ENCODE peak calls at places on chromosomes 6 and 20, in seven cellular contexts. I, T, U, D, Y, R and L are unnamed samples.

GRCh38 chr20:16444056-16444777 is 129.0 kb downstream of the KIF16B start:
- DNase-seq in Y (no peak), D (no peak), I (no peak), R (no peak), U (no peak), T (no peak), L (no peak)

GRCh38 chr6:158926429-158926828 is 73.6 kb downstream of the RSPH3 start:
- DNase-seq in D (no peak), I (no peak), Y (no peak), R (no peak), U (no peak), T (no peak), L (peak)

GRCh38 chr20:9180480-9181257 is 111.8 kb downstream of the PLCB4 start:
- DNase-seq in T (no peak), U (no peak), D (peak), Y (no peak), I (no peak), R (no peak), L (no peak)

GRCh38 chr20:8874437-8874836 is 194.4 kb upstream of the PLCB4 start:
- DNase-seq in U (no peak), D (no peak), R (no peak), T (no peak), I (no peak), Y (no peak), L (no peak)

GRCh38 chr20:23047738-23048214 is 1.7 kb downstream of the THBD start:
- DNase-seq in U (peak), T (peak), Y (no peak), R (no peak), I (no peak), D (peak), L (no peak)

GRCh38 chr20:24048014-24048611 is 59.5 kb upstream of the GGTLC1 start:
- DNase-seq in D (no peak), I (no peak), U (no peak), T (no peak), Y (no peak), R (no peak), L (no peak)

GRCh38 chr20:35341366-35342028 is 49.3 kb upstream of the FAM83C start:
- DNase-seq in R (no peak), T (no peak), D (no peak), I (no peak), U (no peak), Y (no peak), L (no peak)

GRCh38 chr6:95286874-95287273 is 290.5 kb upstream of the MANEA start:
- DNase-seq in T (no peak), Y (no peak), I (peak), D (no peak), U (no peak), R (no peak), L (no peak)

GRCh38 chr20:33273117-33273851 is 9.7 kb upstream of the BPIFB1 start:
- DNase-seq in R (no peak), I (no peak), T (no peak), Y (no peak), U (peak), D (no peak), L (no peak)

GRCh38 chr6:10759884-10760329 is 12.3 kb downstream of the TMEM14B start:
- DNase-seq in I (no peak), D (no peak), Y (no peak), R (no peak), U (no peak), T (peak), L (peak)

GRCh38 chr6:151240036-151240685 is 394 bp downstream of the AKAP12 start:
- DNase-seq in T (peak), R (peak), U (peak), I (peak), D (peak), Y (no peak), L (no peak)

GRCh38 chr6:122381494-122382083 is 17.9 kb upstream of the HSF2 start:
- DNase-seq in D (peak), R (peak), U (peak), Y (peak), I (peak), T (peak), L (peak)

GRCh38 chr6:111664565-111665039 is 58.9 kb upstream of the TRAF3IP2 start:
- DNase-seq in T (no peak), D (no peak), U (no peak), Y (no peak), R (no peak), I (no peak), L (no peak)

GRCh38 chr20:13856356-13856755 is 71.5 kb downstream of the NDUFAF5 start:
- DNase-seq in U (no peak), R (no peak), Y (no peak), D (no peak), T (no peak), I (no peak), L (no peak)

GRCh38 chr6:15769471-15770088 is 106.8 kb upstream of the DTNBP1 start:
- DNase-seq in U (no peak), Y (no peak), T (no peak), R (no peak), I (no peak), D (no peak), L (no peak)

GRCh38 chr6:134446901-134447300 is 129.0 kb upstream of the SGK1 start:
- DNase-seq in D (no peak), T (no peak), Y (no peak), U (no peak), I (no peak), R (no peak), L (no peak)

DNA sequence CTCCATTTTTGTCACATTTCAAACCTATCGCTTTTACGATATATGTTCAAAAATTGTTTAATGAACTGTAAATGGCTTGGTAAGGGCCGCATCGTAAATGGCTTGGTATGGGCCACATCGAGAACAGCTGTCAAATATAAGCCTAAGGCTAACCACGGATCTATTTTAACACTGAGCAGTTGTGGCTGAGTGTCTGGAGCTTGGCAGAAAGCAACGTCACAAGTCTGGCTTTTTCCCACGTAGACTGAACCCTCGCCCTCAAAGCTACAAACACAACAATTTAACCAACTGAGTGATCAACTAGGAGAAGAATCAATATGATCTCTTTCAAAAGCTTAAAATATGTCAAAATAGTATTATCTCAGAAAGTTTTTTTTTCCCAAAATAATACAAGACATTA is 71.4 kb upstream of the PRSS16 start:
- DNase-seq in I (no peak), Y (no peak), U (no peak), T (no peak), D (no peak), R (no peak), L (no peak)
- H3K4me3 ChIP-seq in I (peak), Y (no peak), U (no peak), T (no peak), D (peak), R (peak), L (no peak)

DNA sequence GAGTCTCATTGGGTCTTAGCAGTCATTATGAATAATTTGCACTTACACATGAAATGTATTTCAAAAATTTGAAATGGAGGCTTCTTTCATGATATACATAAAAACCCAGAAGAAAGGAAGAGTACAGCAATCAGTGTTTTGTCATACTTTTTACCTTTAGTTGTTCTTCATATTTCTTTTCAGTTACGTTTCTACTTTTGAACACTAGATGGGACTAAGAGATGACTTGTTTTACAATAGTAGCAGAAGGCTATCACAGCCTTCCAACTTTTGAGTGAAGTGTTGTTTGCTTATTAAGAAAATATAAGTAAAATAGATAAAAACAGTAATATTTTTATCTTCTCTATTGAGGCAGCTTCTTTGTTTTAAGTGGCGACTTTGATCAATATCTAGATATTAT is 58.1 kb downstream of the L3MBTL3 start:
- DNase-seq in I (no peak), D (no peak), U (no peak), T (no peak), R (no peak), Y (no peak), L (no peak)
- TF ChIP-seq CTCF in I (no peak), D (peak), U (no peak), T (no peak), R (no peak), Y (no peak), L (peak)

DNA sequence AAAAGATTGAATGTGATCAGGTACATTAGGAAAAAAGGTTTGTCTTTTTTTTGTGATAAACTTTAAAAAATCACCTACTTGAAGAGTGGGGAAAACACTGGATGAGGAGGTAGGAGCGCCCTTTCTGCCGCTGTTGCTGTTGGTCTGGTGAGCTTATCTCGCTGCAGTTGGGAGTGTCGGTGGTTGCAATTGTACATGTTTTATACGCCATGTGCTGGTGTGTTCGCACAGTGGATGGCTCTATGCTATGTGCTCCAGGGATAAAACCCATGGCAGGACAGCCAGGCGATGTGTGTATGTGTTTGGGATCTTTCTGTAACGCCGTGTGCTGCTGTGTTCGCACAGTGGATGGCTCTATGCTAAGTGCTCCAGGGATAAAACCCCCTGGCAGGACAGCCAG is 1.7 kb downstream of the SLC22A3 start:
- DNase-seq in U (no peak), T (no peak), Y (no peak), R (peak), I (no peak), D (no peak), L (no peak)
- H3K4me3 ChIP-seq in U (peak), T (peak), Y (no peak), R (peak), I (no peak), D (peak), L (no peak)

GRCh38 chr6:4880373-4880762 is 104.2 kb downstream of the CDYL start:
- DNase-seq in R (no peak), D (no peak), T (no peak), Y (no peak), I (no peak), U (no peak), L (no peak)
- TF ChIP-seq CTCF in R (no peak), D (no peak), T (no peak), Y (no peak), I (no peak), U (no peak), L (no peak)

GRCh38 chr6:1334725-1335124 is 22.8 kb downstream of the FOXQ1 start:
- DNase-seq in T (no peak), D (peak), Y (no peak), U (no peak), I (no peak), R (no peak), L (no peak)
- H3K4me3 ChIP-seq in T (no peak), D (peak), Y (no peak), U (no peak), I (no peak), R (no peak), L (no peak)